ENCODE peak calls at places on chromosome 2, in four cellular contexts. Y is stimulated activated CD8-positive, alpha-beta memory T cell treated with anti-CD3 and anti-CD28 coated beads, Interleukin-7, amount 100 ng/mL, for 24 hours; P is GM12865; K is fibroblast of lung. G is an unnamed sample.

GRCh38 chr2:98374286-98374685 is 28.0 kb downstream of the CNGA3 start:
- DNase-seq in Y (no peak), P (no peak), K (no peak), G (no peak)

GRCh38 chr2:48120759-48121242 is 214.5 kb upstream of the FBXO11 start:
- DNase-seq in Y (no peak), P (no peak), K (no peak), G (no peak)

GRCh38 chr2:66171530-66171929 is 263.4 kb upstream of the MEIS1 start:
- DNase-seq in Y (no peak), P (no peak), K (no peak), G (no peak)

GRCh38 chr2:64063454-64063853 is 44.2 kb upstream of the VPS54 start:
- DNase-seq in Y (no peak), P (no peak), K (no peak), G (no peak)

GRCh38 chr2:177275671-177276070 is 11.1 kb upstream of the NFE2L2 start:
- DNase-seq in Y (no peak), P (no peak), K (peak), G (no peak)

GRCh38 chr2:36163520-36164239 is 191.9 kb upstream of the CRIM1 start:
- DNase-seq in Y (no peak), P (no peak), K (no peak), G (no peak)

GRCh38 chr2:234451852-234452625 is 44.8 kb downstream of the ARL4C start:
- DNase-seq in Y (no peak), P (no peak), K (peak), G (no peak)

GRCh38 chr2:36748166-36748565 is 51.7 kb downstream of the VIT start:
- DNase-seq in Y (no peak), P (no peak), K (peak), G (no peak)

GRCh38 chr2:1653137-1653789 is 91.1 kb downstream of the PXDN start:
- DNase-seq in Y (no peak), P (no peak), K (peak), G (no peak)

GRCh38 chr2:207275779-207276178 is 110.0 kb upstream of the KLF7 start:
- DNase-seq in Y (no peak), P (no peak), K (no peak), G (no peak)

GRCh38 chr2:174473796-174474195 is 13.0 kb downstream of the GPR155 start:
- DNase-seq in Y (no peak), P (no peak), K (peak), G (no peak)

GRCh38 chr2:96267159-96267971 is 1.3 kb downstream of the CIAO1 start:
- DNase-seq in Y (no peak), P (peak), K (peak), G (peak)

GRCh38 chr2:74464406-74464805 is 776 bp downstream of the MOGS start:
- DNase-seq in Y (no peak), P (no peak), K (no peak), G (no peak)

GRCh38 chr2:138665932-138666331 is 114.3 kb downstream of the NXPH2 start:
- DNase-seq in Y (no peak), P (no peak), K (peak), G (no peak)

GRCh38 chr2:191560594-191560993 is 117.3 kb upstream of the NABP1 start:
- DNase-seq in Y (no peak), P (no peak), K (no peak), G (no peak)

GRCh38 chr2:10256525-10257031 is 46.1 kb upstream of the HPCAL1 start:
- DNase-seq in Y (no peak), P (no peak), K (no peak), G (no peak)

GRCh38 chr2:134295441-134295840 is 41.6 kb downstream of the MGAT5 start:
- DNase-seq in Y (no peak), P (no peak), K (no peak), G (no peak)

GRCh38 chr2:33426666-33427231 is 49.7 kb upstream of the RASGRP3 start:
- DNase-seq in Y (no peak), P (no peak), K (peak), G (no peak)

GRCh38 chr2:214543386-214543955 is 132.6 kb downstream of the VWC2L start:
- DNase-seq in Y (no peak), P (peak), K (peak), G (no peak)

GRCh38 chr2:20071397-20072383 is 20.3 kb upstream of the LAPTM4A start:
- DNase-seq in Y (no peak), P (no peak), K (peak), G (no peak)

GRCh38 chr2:209960676-209961630 is 41.5 kb upstream of the RPE start:
- DNase-seq in Y (no peak), P (peak), K (peak), G (peak)

GRCh38 chr2:226716126-226716525 is 83.5 kb downstream of the IRS1 start:
- DNase-seq in Y (no peak), P (peak), K (no peak), G (no peak)

GRCh38 chr2:222884114-222884764 is 23.4 kb downstream of the ACSL3 start:
- DNase-seq in Y (no peak), P (no peak), K (no peak), G (no peak)

GRCh38 chr2:219645631-219646527 is 18.4 kb downstream of the SLC4A3 start:
- DNase-seq in Y (no peak), P (no peak), K (peak), G (no peak)

GRCh38 chr2:113275556-113276215 is 3.0 kb downstream of the PAX8 start:
- DNase-seq in Y (no peak), P (no peak), K (no peak), G (no peak)

GRCh38 chr2:118374974-118375745 is 286.9 kb downstream of the INSIG2 start:
- DNase-seq in Y (no peak), P (no peak), K (peak), G (no peak)

GRCh38 chr2:134177351-134177931 is 76.4 kb upstream of the MGAT5 start:
- DNase-seq in Y (no peak), P (no peak), K (peak), G (no peak)

GRCh38 chr2:40511661-40512213 is 59.8 kb upstream of the SLC8A1 start:
- DNase-seq in Y (no peak), P (no peak), K (peak), G (no peak)